ENCODE peak calls at places on chromosomes 11 and 22, in five cellular contexts. One of them, this sample, is unnamed.

GRCh38 chr11:86160546-86161149 is 83.9 kb upstream of the EED start:
- DNase-seq in CD8-positive, alpha-beta T cell: no peak
- DNase-seq in cardiac muscle cell: no peak
- DNase-seq in Right ventricle myocardium superior: no peak
- DNase-seq in OCI-LY7: no peak
- DNase-seq in this sample: no peak

GRCh38 chr22:19035474-19036228 is 86.6 kb downstream of the DGCR2 start:
- DNase-seq in Right ventricle myocardium superior: no peak
- DNase-seq in CD8-positive, alpha-beta T cell: no peak
- DNase-seq in cardiac muscle cell: peak; percentile 12
- DNase-seq in OCI-LY7: peak; percentile 18
- DNase-seq in this sample: no peak

GRCh38 chr11:128506384-128506783 is 81.0 kb downstream of the ETS1 start:
- DNase-seq in CD8-positive, alpha-beta T cell: no peak
- DNase-seq in Right ventricle myocardium superior: no peak
- DNase-seq in cardiac muscle cell: no peak
- DNase-seq in OCI-LY7: no peak
- DNase-seq in this sample: no peak

GRCh38 chr22:45314054-45314721 is 4.5 kb downstream of the FAM118A start:
- DNase-seq in Right ventricle myocardium superior: no peak
- DNase-seq in CD8-positive, alpha-beta T cell: no peak
- DNase-seq in OCI-LY7: no peak
- DNase-seq in cardiac muscle cell: peak; percentile 50
- DNase-seq in this sample: no peak

GRCh38 chr11:120579601-120580000 is 68.1 kb downstream of the GRIK4 start:
- DNase-seq in CD8-positive, alpha-beta T cell: no peak
- DNase-seq in Right ventricle myocardium superior: no peak
- DNase-seq in OCI-LY7: no peak
- DNase-seq in cardiac muscle cell: no peak
- DNase-seq in this sample: no peak

GRCh38 chr11:101944896-101945295 is 28.6 kb upstream of the ANGPTL5 start:
- DNase-seq in OCI-LY7: no peak
- DNase-seq in Right ventricle myocardium superior: no peak
- DNase-seq in cardiac muscle cell: no peak
- DNase-seq in CD8-positive, alpha-beta T cell: no peak
- DNase-seq in this sample: no peak

GRCh38 chr11:103257360-103257759 is 148.1 kb downstream of the DYNC2H1 start:
- DNase-seq in cardiac muscle cell: peak; percentile 37
- DNase-seq in Right ventricle myocardium superior: no peak
- DNase-seq in OCI-LY7: no peak
- DNase-seq in CD8-positive, alpha-beta T cell: no peak
- DNase-seq in this sample: no peak

GRCh38 chr11:129740877-129741276 is 74.8 kb upstream of the TMEM45B start:
- DNase-seq in cardiac muscle cell: no peak
- DNase-seq in CD8-positive, alpha-beta T cell: no peak
- DNase-seq in OCI-LY7: no peak
- DNase-seq in Right ventricle myocardium superior: no peak
- DNase-seq in this sample: no peak

GRCh38 chr22:29269230-29269604 is 1.1 kb downstream of the EWSR1 start:
- DNase-seq in CD8-positive, alpha-beta T cell: no peak
- DNase-seq in cardiac muscle cell: peak; percentile 25
- DNase-seq in OCI-LY7: peak; percentile 38
- DNase-seq in Right ventricle myocardium superior: no peak
- DNase-seq in this sample: no peak

GRCh38 chr11:113296447-113297205 is 17.8 kb upstream of the TTC12 start:
- DNase-seq in cardiac muscle cell: no peak
- DNase-seq in CD8-positive, alpha-beta T cell: no peak
- DNase-seq in Right ventricle myocardium superior: no peak
- DNase-seq in OCI-LY7: no peak
- DNase-seq in this sample: no peak

GRCh38 chr11:5476184-5476819 is 12.2 kb upstream of the OR52D1 start:
- DNase-seq in CD8-positive, alpha-beta T cell: peak; percentile 2
- DNase-seq in cardiac muscle cell: peak; percentile 62
- DNase-seq in Right ventricle myocardium superior: no peak
- DNase-seq in OCI-LY7: peak; percentile 60
- DNase-seq in this sample: peak; percentile 24

GRCh38 chr11:44528103-44528502 is 37.4 kb upstream of the CD82 start:
- DNase-seq in Right ventricle myocardium superior: no peak
- DNase-seq in OCI-LY7: no peak
- DNase-seq in CD8-positive, alpha-beta T cell: no peak
- DNase-seq in cardiac muscle cell: peak; percentile 24
- DNase-seq in this sample: no peak

GRCh38 chr11:15672822-15673221 is 558.1 kb downstream of the INSC start:
- DNase-seq in OCI-LY7: no peak
- DNase-seq in cardiac muscle cell: peak; percentile 30
- DNase-seq in Right ventricle myocardium superior: no peak
- DNase-seq in CD8-positive, alpha-beta T cell: no peak
- DNase-seq in this sample: no peak

GRCh38 chr11:128498846-128499245 is 88.5 kb downstream of the ETS1 start:
- DNase-seq in Right ventricle myocardium superior: no peak
- DNase-seq in CD8-positive, alpha-beta T cell: no peak
- DNase-seq in cardiac muscle cell: no peak
- DNase-seq in OCI-LY7: no peak
- DNase-seq in this sample: no peak

GRCh38 chr22:41237707-41238569 is 2.8 kb downstream of the CHADL start:
- DNase-seq in OCI-LY7: peak; percentile 79
- DNase-seq in Right ventricle myocardium superior: peak; percentile 86
- DNase-seq in cardiac muscle cell: peak; percentile 50
- DNase-seq in CD8-positive, alpha-beta T cell: peak; percentile 75
- DNase-seq in this sample: no peak

GRCh38 chr11:44133335-44133946 is 38.0 kb downstream of the EXT2 start:
- DNase-seq in Right ventricle myocardium superior: no peak
- DNase-seq in OCI-LY7: peak; percentile 18
- DNase-seq in CD8-positive, alpha-beta T cell: no peak
- DNase-seq in cardiac muscle cell: peak; percentile 73
- DNase-seq in this sample: no peak

GRCh38 chr22:34038801-34039200 is 118.5 kb upstream of the LARGE1 start:
- DNase-seq in cardiac muscle cell: no peak
- DNase-seq in Right ventricle myocardium superior: no peak
- DNase-seq in OCI-LY7: no peak
- DNase-seq in CD8-positive, alpha-beta T cell: no peak
- DNase-seq in this sample: no peak

GRCh38 chr11:27233654-27234042 is 129.4 kb downstream of the CCDC34 start:
- DNase-seq in Right ventricle myocardium superior: no peak
- DNase-seq in CD8-positive, alpha-beta T cell: no peak
- DNase-seq in cardiac muscle cell: no peak
- DNase-seq in OCI-LY7: no peak
- DNase-seq in this sample: no peak

GRCh38 chr11:68913188-68913587 is 9.5 kb downstream of the IGHMBP2 start:
- DNase-seq in cardiac muscle cell: no peak
- DNase-seq in CD8-positive, alpha-beta T cell: no peak
- DNase-seq in Right ventricle myocardium superior: no peak
- DNase-seq in OCI-LY7: no peak
- DNase-seq in this sample: no peak

GRCh38 chr22:43377486-43377995 is 34.3 kb upstream of the MPPED1 start:
- DNase-seq in OCI-LY7: no peak
- DNase-seq in cardiac muscle cell: peak; percentile 37
- DNase-seq in CD8-positive, alpha-beta T cell: no peak
- DNase-seq in Right ventricle myocardium superior: no peak
- DNase-seq in this sample: no peak

This sample was measured in GDM1.